ENCODE peak calls at places on chromosomes 1 and 21, in seven cellular contexts. Z is NCI-H774, H is IMR-90, J is B cell, T is cardiac muscle cell, U is GM13976, I is HEK293T. V is an unnamed sample.

GRCh38 chr21:45114072-45114471 is 39.7 kb downstream of the ADARB1 start:
- DNase-seq in Z (no peak), I (no peak), T (no peak), U (no peak), H (no peak), J (no peak), V (no peak)

GRCh38 chr1:204350857-204351573 is 8.7 kb downstream of the PLEKHA6 start:
- DNase-seq in U (no peak), I (no peak), H (peak; percentile 81), Z (peak; percentile 62), J (no peak), T (peak; percentile 88), V (no peak)

GRCh38 chr1:191498318-191498717 is 659.9 kb upstream of the RGS18 start:
- DNase-seq in H (peak; percentile 30), I (no peak), Z (no peak), J (no peak), T (peak; percentile 14), U (no peak), V (no peak)

GRCh38 chr1:16173447-16174260 is 17.8 kb upstream of the EPHA2 start:
- DNase-seq in J (no peak), T (peak; percentile 78), Z (no peak), I (no peak), U (no peak), H (peak; percentile 50), V (no peak)

GRCh38 chr1:208835082-208835467 is 590.9 kb upstream of the PLXNA2 start:
- DNase-seq in I (no peak), T (no peak), Z (no peak), H (no peak), J (no peak), U (no peak), V (no peak)

GRCh38 chr1:186308264-186309060 is 66.6 kb downstream of the TPR start:
- DNase-seq in T (no peak), H (no peak), J (no peak), U (no peak), I (no peak), Z (no peak), V (no peak)

GRCh38 chr1:121586369-121587229 is 401.8 kb downstream of the SRGAP2C start:
- DNase-seq in U (no peak), T (no peak), I (no peak), H (no peak), J (no peak), Z (no peak), V (no peak)

GRCh38 chr21:15000076-15000475 is 64.7 kb downstream of the NRIP1 start:
- DNase-seq in Z (no peak), U (no peak), J (no peak), T (peak; percentile 60), I (no peak), H (peak; percentile 68), V (no peak)

GRCh38 chr21:46128106-46128982 is 27.0 kb downstream of the FTCD start:
- DNase-seq in Z (no peak), U (no peak), J (no peak), T (no peak), H (no peak), I (no peak), V (no peak)

GRCh38 chr1:105326883-105327282 is 1577.2 kb downstream of the AMY1C start:
- DNase-seq in U (no peak), T (no peak), J (no peak), Z (no peak), H (no peak), I (no peak), V (no peak)

GRCh38 chr1:2471587-2472001 is 4.5 kb upstream of the PLCH2 start:
- DNase-seq in J (no peak), U (no peak), I (no peak), Z (no peak), T (no peak), H (no peak), V (no peak)

GRCh38 chr1:116666090-116666489 is 1.4 kb downstream of the IGSF3 start:
- DNase-seq in Z (no peak), U (no peak), J (no peak), H (no peak), T (no peak), I (no peak), V (no peak)

GRCh38 chr1:19087737-19088594 is 122.1 kb downstream of the UBR4 start:
- DNase-seq in Z (no peak), I (no peak), H (peak; percentile 14), T (no peak), U (peak; percentile 58), J (no peak), V (no peak)

GRCh38 chr1:59025201-59025600 is 241.4 kb upstream of the JUN start:
- DNase-seq in J (no peak), I (no peak), H (peak; percentile 77), U (no peak), T (no peak), Z (no peak), V (no peak)

GRCh38 chr1:244354810-244355278 is 96.9 kb downstream of the ADSS2 start:
- DNase-seq in T (no peak), H (peak; percentile 13), J (no peak), I (no peak), U (no peak), Z (no peak), V (no peak)

GRCh38 chr1:27551170-27551952 is 52.6 kb downstream of the AHDC1 start:
- DNase-seq in Z (no peak), I (no peak), T (no peak), J (no peak), U (no peak), H (no peak), V (no peak)

GRCh38 chr21:27246741-27247140 is 279.9 kb upstream of the ADAMTS5 start:
- DNase-seq in U (no peak), Z (no peak), J (no peak), I (no peak), H (peak; percentile 77), T (peak; percentile 49), V (no peak)

V was measured in stimulated activated CD8-positive, alpha-beta memory T cell treated with anti-CD3 and anti-CD28 coated beads, Interleukin-15, amount 100 ng/mL, for 48 hours.